ENCODE peak calls at places on chromosomes 11 and 22, in six cellular contexts. V is neuronal stem cell, T is ovary, H is mesenchymal stem cell, B is neural progenitor cell, Q is HCT116. N is an unnamed sample. For H3K27me3, the result is how much of the 10 kb centered on the place peaks cover.

GRCh38 chr11:77211040-77211451 is 83.0 kb downstream of the MYO7A start:
- DNase-seq in T (no peak), Q (no peak), V (no peak), B (no peak), H (no peak), N (no peak)

GRCh38 chr11:80595011-80595410 is 1154.2 kb upstream of the TENM4 start:
- DNase-seq in B (no peak), H (peak), V (no peak), Q (no peak), T (no peak), N (no peak)

GRCh38 chr22:45239378-45240136 is 1.1 kb downstream of the KIAA0930 start:
- DNase-seq in V (no peak), B (no peak), T (no peak), Q (no peak), H (no peak), N (peak)

GRCh38 chr22:50306753-50307749 is at the start of gene PLXNB2:
- DNase-seq in B (peak), Q (peak), V (peak), H (peak), T (peak), N (peak)

GRCh38 chr22:50606126-50606525 is 5.5 kb downstream of the MAPK8IP2 start:
- DNase-seq in Q (no peak), T (no peak), B (no peak), H (no peak), V (no peak), N (no peak)

GRCh38 chr11:85464283-85464682 is 162.9 kb downstream of the DLG2 start:
- DNase-seq in Q (no peak), V (no peak), T (no peak), H (no peak), B (peak), N (no peak)

GRCh38 chr22:25112538-25113253 is 87.0 kb upstream of the CRYBB3 start:
- DNase-seq in H (no peak), V (no peak), T (no peak), Q (no peak), B (no peak), N (no peak)

GRCh38 chr11:63251312-63251711 is 7.9 kb upstream of the SLC22A25 start:
- DNase-seq in Q (no peak), V (no peak), H (no peak), B (no peak), T (no peak), N (no peak)

GRCh38 chr11:104525416-104525815 is 361.5 kb upstream of the PDGFD start:
- DNase-seq in Q (no peak), B (no peak), T (peak), H (no peak), V (no peak), N (no peak)

GRCh38 chr11:128695539-128696221 is 1.8 kb downstream of the FLI1 start:
- DNase-seq in H (peak), B (no peak), Q (no peak), T (no peak), V (no peak), N (no peak)

GRCh38 chr11:72826191-72826941 is 12.2 kb downstream of the ATG16L2 start:
- DNase-seq in H (no peak), T (peak), Q (no peak), B (no peak), V (no peak), N (no peak)

GRCh38 chr22:29269731-29270474 is 1.8 kb downstream of the EWSR1 start:
- DNase-seq in Q (no peak), V (no peak), H (peak), T (no peak), B (peak), N (no peak)

DNA sequence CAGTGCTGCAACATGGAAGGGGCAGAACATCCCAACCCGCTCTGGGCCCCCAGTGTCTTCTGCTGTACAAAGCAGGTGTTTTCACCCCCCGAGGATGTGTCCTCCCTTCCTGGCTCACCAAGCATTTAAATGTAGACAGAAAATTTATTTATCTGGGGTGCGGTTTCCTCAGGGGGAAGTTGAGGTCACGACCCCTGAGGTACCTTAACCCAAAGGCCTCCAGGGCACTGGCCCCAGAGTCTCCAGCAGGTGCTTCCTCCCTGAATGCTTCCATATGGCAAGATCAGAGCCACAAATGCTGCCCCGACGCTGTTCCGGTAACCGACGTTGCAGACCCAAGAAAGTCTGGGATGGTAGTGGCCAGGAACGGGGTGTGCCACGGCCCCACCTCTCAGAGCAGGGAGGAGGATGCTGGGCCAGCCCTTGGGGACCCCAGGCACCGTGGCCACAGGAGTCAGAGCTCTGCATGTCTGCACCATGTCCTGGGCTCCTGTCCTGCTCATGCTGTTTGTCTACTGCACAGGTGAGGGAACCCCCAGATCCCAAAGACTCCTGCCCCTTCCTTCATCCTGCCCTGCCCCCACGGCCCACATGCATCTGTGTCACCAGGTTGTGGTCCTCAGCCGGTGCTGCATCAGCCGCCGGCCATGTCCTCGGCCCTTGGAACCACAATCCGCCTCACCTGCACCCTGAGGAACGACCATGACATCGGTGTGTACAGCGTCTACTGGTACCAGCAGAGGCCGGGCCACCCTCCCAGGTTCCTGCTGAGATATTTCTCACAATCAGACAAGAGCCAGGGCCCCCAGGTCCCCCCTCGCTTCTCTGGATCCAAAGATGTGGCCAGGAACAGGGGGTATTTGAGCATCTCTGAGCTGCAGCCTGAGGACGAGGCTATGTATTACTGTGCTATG is at the start of gene VPREB1:
- DNase-seq in T (no peak), V (no peak), Q (no peak), H (no peak), B (no peak), N (no peak)
- H3K4me3 ChIP-seq in T (no peak), V (no peak), Q (no peak), H (no peak), B (no peak), N (no peak)

DNA sequence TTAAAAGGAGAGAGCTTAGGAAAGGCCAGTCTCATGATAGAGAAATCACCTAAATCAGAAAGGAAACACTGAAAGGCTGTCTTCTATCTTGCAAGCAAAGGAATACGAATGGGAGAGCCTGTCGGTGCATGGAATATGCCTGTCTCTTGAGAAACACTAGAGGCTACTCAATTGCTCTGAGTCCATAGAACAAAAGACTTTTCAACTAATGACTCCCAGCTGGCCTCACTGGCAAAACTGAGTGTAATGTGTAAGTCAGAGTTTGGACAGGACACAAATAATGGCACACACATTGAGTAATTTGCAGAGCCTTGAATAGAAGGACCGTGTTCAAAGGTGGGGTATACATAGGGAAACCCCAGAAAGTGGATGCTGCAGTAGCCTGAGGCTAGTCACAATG is 171.0 kb upstream of the ARHGAP20 start:
- DNase-seq in Q (no peak), T (no peak), B (peak), V (no peak), H (no peak), N (no peak)
- H3K27me3 ChIP-seq in Q (under half), T (under half), B (under half), V (under half), H (under half), N (under half)

GRCh38 chr22:35599364-35599763 is 17.8 kb downstream of the MB start:
- DNase-seq in Q (no peak), V (no peak), H (no peak), T (no peak), B (no peak), N (no peak)
- H3K4me3 ChIP-seq in Q (no peak), V (no peak), H (no peak), T (no peak), B (no peak), N (no peak)

DNA sequence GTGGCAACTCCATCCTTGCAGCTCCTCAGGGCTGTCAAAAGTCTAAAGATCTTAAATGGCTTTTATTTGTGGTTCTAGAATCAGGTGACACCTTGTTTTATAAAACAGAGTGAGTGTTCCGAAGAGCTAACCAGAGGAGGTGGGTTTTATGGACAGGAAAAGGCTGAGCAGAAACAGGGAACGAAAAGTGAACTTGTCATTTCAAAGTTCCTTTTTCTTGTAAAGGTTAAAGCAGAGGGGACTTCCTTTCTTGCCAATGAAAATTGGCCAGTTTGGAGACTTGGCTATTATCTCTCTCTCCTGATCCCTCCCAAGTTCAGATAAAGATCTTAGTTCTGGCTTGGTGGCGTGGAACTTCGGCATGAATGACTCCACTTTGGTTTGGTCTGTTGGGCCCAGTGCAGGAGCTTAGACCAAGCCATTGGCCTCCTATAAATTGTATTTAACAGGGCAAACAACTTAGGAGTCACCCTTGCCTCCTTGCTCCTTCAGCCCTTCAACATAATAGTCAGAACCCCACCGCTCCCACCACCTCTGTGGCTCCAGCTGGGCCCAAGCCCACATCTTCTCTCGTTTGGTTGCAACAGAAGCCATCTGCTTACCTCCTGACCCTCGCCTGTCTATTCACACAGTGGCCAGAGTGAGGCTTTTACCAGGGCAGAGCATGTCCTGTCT is 102.3 kb upstream of the THY1 start:
- DNase-seq in B (no peak), Q (no peak), T (no peak), V (no peak), H (no peak), N (no peak)
- H3K27me3 ChIP-seq in B (under half), Q (under half), T (under half), V (under half), H (half or more), N (under half)

GRCh38 chr22:17562906-17563870 is at the start of gene SLC25A18:
- DNase-seq in Q (no peak), H (peak), V (peak), B (peak), T (no peak), N (peak)

GRCh38 chr22:17566776-17567175 is 3.5 kb downstream of the SLC25A18 start:
- DNase-seq in H (no peak), T (no peak), Q (no peak), V (no peak), B (no peak), N (no peak)

GRCh38 chr22:17565986-17566687 is 2.8 kb downstream of the SLC25A18 start:
- DNase-seq in H (no peak), Q (no peak), T (no peak), V (no peak), B (no peak), N (no peak)

GRCh38 chr22:17559188-17559587 is 4.1 kb upstream of the SLC25A18 start:
- DNase-seq in H (no peak), V (no peak), B (no peak), Q (no peak), T (no peak), N (no peak)

GRCh38 chr22:17563936-17564391 is 666 bp downstream of the SLC25A18 start:
- DNase-seq in H (no peak), B (no peak), V (no peak), Q (no peak), T (no peak), N (no peak)
- H3K4me3 ChIP-seq in H (peak), B (no peak), V (no peak), Q (no peak), T (no peak), N (no peak)

DNA sequence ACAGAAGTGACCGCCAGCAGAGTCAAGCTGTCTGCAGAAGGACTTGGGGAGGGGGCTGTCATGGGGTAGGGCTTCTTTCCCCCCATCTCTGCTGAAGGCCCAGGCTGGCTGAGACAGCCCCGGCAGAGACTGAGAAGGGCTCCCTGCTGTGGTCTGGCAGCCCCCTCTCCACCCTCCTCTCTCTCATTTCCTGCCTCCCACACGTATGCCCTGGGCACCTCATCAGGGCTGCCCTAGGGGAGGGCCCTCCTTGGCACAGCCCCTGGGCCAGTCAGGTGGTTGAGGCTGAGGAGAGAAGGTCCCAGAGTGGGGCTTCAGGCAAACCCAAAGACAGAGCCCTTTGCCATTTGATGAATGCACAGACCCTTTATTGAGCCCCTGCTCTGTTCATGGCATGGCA is 3.6 kb downstream of the RASD2 start:
- DNase-seq in T (no peak), B (no peak), H (no peak), Q (no peak), V (no peak), N (no peak)
- H3K27me3 ChIP-seq in T (under half), B (half or more), H (half or more), Q (under half), V (under half), N (under half)

GRCh38 chr11:10900686-10901415 is 43.0 kb upstream of the ZBED5 start:
- DNase-seq in H (peak), T (no peak), Q (no peak), V (no peak), B (no peak), N (no peak)
- H3K4me3 ChIP-seq in H (peak), T (no peak), Q (no peak), V (no peak), B (no peak), N (no peak)

GRCh38 chr22:37431811-37432707 is 4.8 kb upstream of the ELFN2 start:
- DNase-seq in V (no peak), T (no peak), H (peak), Q (peak), B (no peak), N (peak)
- H3K27me3 ChIP-seq in V (under half), T (under half), H (half or more), Q (under half), B (under half), N (under half)